ENCODE peak calls at places on chromosomes 3 and 15, in six cellular contexts. E is uterus; T is psoas muscle; G is hepatocyte; F is WERI-Rb-1; L is CD4-positive, CD25-positive, alpha-beta regulatory T cell. Y is an unnamed sample.

GRCh38 chr3:126100216-126100615 is 16.3 kb upstream of the SLC41A3 start:
- DNase-seq in G (no peak), L (no peak), T (no peak), F (no peak), E (no peak), Y (no peak)

GRCh38 chr3:58161435-58162398 is 49.1 kb downstream of the DNASE1L3 start:
- DNase-seq in G (peak), F (no peak), T (no peak), L (peak), E (peak), Y (no peak)

GRCh38 chr3:168457973-168458539 is 362.3 kb upstream of the GOLIM4 start:
- DNase-seq in T (no peak), F (no peak), L (no peak), G (no peak), E (no peak), Y (no peak)

GRCh38 chr15:68818671-68819450 is 1.8 kb downstream of the ANP32A start:
- DNase-seq in F (peak), E (peak), L (peak), G (peak), T (peak), Y (no peak)

GRCh38 chr15:89195836-89196235 is 25.5 kb downstream of the RLBP1 start:
- DNase-seq in T (no peak), L (no peak), G (no peak), F (no peak), E (no peak), Y (no peak)

GRCh38 chr3:52200981-52201679 is 3.2 kb downstream of the ALAS1 start:
- DNase-seq in F (no peak), L (no peak), E (no peak), T (no peak), G (no peak), Y (no peak)

GRCh38 chr3:67031986-67032385 is 33.9 kb downstream of the KBTBD8 start:
- DNase-seq in L (no peak), T (no peak), E (no peak), F (no peak), G (no peak), Y (no peak)

GRCh38 chr3:182182531-182182968 is 470.8 kb downstream of the SOX2 start:
- DNase-seq in F (no peak), G (no peak), T (no peak), E (no peak), L (no peak), Y (no peak)

GRCh38 chr15:85642693-85643058 is 152.0 kb downstream of the KLHL25 start:
- DNase-seq in G (peak), T (peak), F (no peak), L (no peak), E (peak), Y (no peak)

GRCh38 chr15:69154684-69155083 is 5.8 kb upstream of the GLCE start:
- DNase-seq in G (no peak), F (no peak), L (no peak), T (no peak), E (no peak), Y (no peak)

GRCh38 chr3:33186524-33187367 is 31.9 kb downstream of the SUSD5 start:
- DNase-seq in E (no peak), T (no peak), L (no peak), G (peak), F (no peak), Y (no peak)

GRCh38 chr3:167780214-167780613 is 44.7 kb downstream of the SERPINI1 start:
- DNase-seq in T (no peak), F (no peak), E (no peak), G (no peak), L (no peak), Y (no peak)

GRCh38 chr3:100352296-100353178 is 18.0 kb downstream of the NIT2 start:
- DNase-seq in F (no peak), L (no peak), E (no peak), T (no peak), G (peak), Y (no peak)

GRCh38 chr15:51842852-51843737 is 13.6 kb downstream of the TMOD3 start:
- DNase-seq in F (no peak), G (peak), E (no peak), L (no peak), T (no peak), Y (no peak)

GRCh38 chr3:127735767-127736693 is 63.3 kb downstream of the ABTB1 start:
- DNase-seq in E (peak), F (no peak), G (peak), T (no peak), L (no peak), Y (no peak)

GRCh38 chr15:40238927-40239591 is at the start of gene PAK6:
- DNase-seq in E (peak), L (no peak), F (peak), G (peak), T (peak), Y (peak)

GRCh38 chr3:133854971-133855370 is 40.7 kb downstream of the RAB6B start:
- DNase-seq in E (no peak), L (no peak), T (no peak), G (no peak), F (no peak), Y (no peak)

GRCh38 chr3:116770815-116771450 is 61.4 kb downstream of the TUSC7 start:
- DNase-seq in G (peak), E (peak), F (peak), L (peak), T (peak), Y (no peak)

GRCh38 chr3:12752803-12753202 is 6.3 kb downstream of the TMEM40 start:
- DNase-seq in G (no peak), L (no peak), F (no peak), E (no peak), T (no peak), Y (no peak)

GRCh38 chr3:177563792-177564191 is 366.5 kb upstream of the TBL1XR1 start:
- DNase-seq in E (no peak), F (no peak), G (no peak), T (no peak), L (no peak), Y (no peak)

GRCh38 chr3:8532251-8532831 is 30.7 kb downstream of the LMCD1 start:
- DNase-seq in G (no peak), T (peak), F (no peak), E (no peak), L (no peak), Y (no peak)

GRCh38 chr3:63693351-63693750 is 40.9 kb downstream of the SNTN start:
- DNase-seq in L (no peak), T (no peak), F (no peak), G (no peak), E (no peak), Y (no peak)

GRCh38 chr15:87340370-87340769 is 916.2 kb downstream of the NTRK3 start:
- DNase-seq in L (no peak), E (no peak), G (no peak), F (no peak), T (no peak), Y (no peak)

GRCh38 chr3:126960604-126960995 is 22.3 kb upstream of the PLXNA1 start:
- DNase-seq in E (no peak), G (no peak), L (no peak), T (peak), F (no peak), Y (no peak)

GRCh38 chr15:72203507-72203837 is 5.9 kb upstream of the GRAMD2A start:
- DNase-seq in E (peak), G (no peak), T (peak), L (no peak), F (no peak), Y (no peak)

GRCh38 chr15:45163508-45163856 is 24.3 kb downstream of the SHF start:
- DNase-seq in L (no peak), E (no peak), F (no peak), G (no peak), T (no peak), Y (no peak)

GRCh38 chr3:148450819-148451218 is 246.9 kb upstream of the AGTR1 start:
- DNase-seq in F (no peak), L (no peak), T (no peak), G (peak), E (no peak), Y (no peak)

GRCh38 chr3:182793663-182794454 is 555 bp downstream of the ATP11B start:
- DNase-seq in E (peak), G (peak), F (peak), T (peak), L (peak), Y (peak)

GRCh38 chr3:181253796-181254195 is 264.3 kb upstream of the DNAJC19 start:
- DNase-seq in T (no peak), F (no peak), G (no peak), L (no peak), E (no peak), Y (no peak)

DNA sequence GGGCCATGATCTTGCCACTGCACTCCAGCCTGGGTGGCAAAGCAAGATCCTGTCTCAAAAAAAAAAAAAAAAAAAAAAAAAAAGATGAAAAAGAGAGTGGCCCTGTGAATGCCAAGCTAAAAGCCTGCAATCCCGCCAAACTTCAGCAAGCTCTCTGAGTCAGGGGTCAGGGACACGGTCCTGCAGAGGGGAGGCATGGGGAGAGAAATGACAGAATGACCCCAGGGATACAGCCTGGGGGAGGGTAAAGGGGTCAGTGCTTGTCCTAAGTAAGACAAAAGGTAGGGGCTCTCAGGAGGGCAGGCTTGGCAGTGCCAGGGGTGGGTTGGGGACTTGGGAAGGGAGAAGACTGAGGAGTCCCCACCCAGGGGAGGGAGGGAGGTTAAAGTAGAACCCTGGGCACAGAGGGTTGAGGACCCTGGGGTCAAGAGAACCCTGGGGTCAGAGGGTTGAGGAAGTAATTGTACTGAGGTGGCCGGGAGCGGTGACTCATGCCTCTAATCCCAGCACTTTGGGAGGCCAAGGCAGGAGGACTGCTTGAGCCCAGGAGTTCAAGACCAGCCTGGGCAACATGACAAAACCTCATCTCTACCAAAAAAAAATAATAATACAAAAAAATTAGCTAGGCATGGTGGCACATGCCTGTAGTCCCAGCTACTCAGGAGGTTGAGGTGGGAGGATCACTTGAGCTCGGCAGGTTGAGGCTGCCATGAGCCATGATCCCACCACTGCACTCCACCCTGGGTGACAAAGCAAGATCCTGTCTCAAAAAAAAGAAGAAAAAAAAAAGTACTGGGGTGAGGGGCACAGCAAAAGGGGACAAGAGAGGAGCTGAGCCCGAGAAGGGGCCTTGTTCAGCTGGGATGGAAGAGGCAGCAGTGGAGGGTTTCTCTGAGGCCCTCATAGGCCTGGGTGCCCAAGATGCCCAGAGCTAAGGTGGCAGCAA is 5.2 kb upstream of the SEMA3B start:
- DNase-seq in T (no peak), F (no peak), E (no peak), G (no peak), L (no peak), Y (no peak)
- H3K4me3 ChIP-seq in T (no peak), F (no peak), E (no peak), G (no peak), L (no peak), Y (no peak)

GRCh38 chr15:100897873-100898490 is 18.4 kb downstream of the ALDH1A3 start:
- DNase-seq in F (no peak), T (no peak), G (no peak), L (no peak), E (no peak), Y (no peak)
- H3K27ac ChIP-seq in F (no peak), T (no peak), G (no peak), L (no peak), E (no peak), Y (no peak)

GRCh38 chr3:50322386-50323091 is at the start of gene HYAL2:
- DNase-seq in F (no peak), T (peak), L (no peak), G (no peak), E (peak), Y (no peak)

GRCh38 chr3:50323092-50323600 is 601 bp upstream of the HYAL2 start:
- DNase-seq in L (no peak), T (no peak), E (no peak), F (no peak), G (no peak), Y (no peak)

GRCh38 chr3:50321844-50322385 is 630 bp downstream of the HYAL2 start:
- DNase-seq in F (no peak), G (no peak), E (no peak), L (no peak), T (no peak), Y (no peak)

GRCh38 chr3:50324351-50325144 is 2.0 kb upstream of the HYAL2 start:
- DNase-seq in L (peak), F (peak), E (peak), T (peak), G (peak), Y (peak)

DNA sequence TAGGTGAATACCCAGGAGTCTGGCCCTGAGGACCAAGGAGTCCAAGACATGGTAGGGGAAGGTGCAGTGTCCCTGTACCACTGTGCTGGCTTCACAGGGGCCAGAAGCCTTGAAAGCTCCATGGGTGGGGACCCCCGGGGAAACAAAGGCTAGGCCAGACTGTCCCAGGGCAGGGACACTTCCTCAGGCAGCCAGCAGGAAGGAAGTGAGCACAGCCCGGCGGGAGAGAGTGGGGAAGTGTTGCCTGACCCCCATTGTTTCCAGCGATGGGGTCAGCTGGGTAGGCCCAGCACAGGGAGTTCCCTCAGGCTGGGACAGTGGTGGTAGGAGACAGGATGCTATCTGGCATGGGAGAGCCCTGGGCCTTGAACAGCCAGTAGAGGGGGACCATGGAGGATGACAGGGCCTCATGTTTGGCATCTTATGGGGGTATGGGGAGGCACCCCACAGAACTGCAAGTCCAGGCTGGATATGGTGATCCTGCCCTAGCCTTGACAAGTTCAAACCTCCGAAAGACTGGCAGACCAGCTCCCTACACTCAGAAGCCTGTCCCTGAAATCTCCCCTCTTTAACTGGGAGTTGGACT is 1.2 kb upstream of the HYAL2 start:
- DNase-seq in L (no peak), G (no peak), T (peak), E (peak), F (no peak), Y (no peak)
- H3K4me3 ChIP-seq in L (no peak), G (no peak), T (peak), E (no peak), F (no peak), Y (no peak)

GRCh38 chr3:72591522-72592421 is 256.5 kb downstream of the SHQ1 start:
- DNase-seq in E (peak), G (peak), T (no peak), F (no peak), L (no peak), Y (no peak)
- H3K27ac ChIP-seq in E (peak), G (peak), T (no peak), F (no peak), L (no peak), Y (no peak)